ENCODE peak calls at places on chromosomes 1 and 21, in six cellular contexts. One of them, this sample, is unnamed.
A peak's percentile ranks its signal among the peaks of the same experiment; 100 is the strongest.

GRCh38 chr1:54679706-54680105 is 36.0 kb upstream of the TTC4 start:
- DNase-seq in CD8-positive, alpha-beta memory T cell: no peak
- DNase-seq in EL: no peak
- DNase-seq in HCEC 1CT: no peak
- DNase-seq in AG04450: no peak
- DNase-seq in thoracic aorta: no peak
- DNase-seq in this sample: no peak

GRCh38 chr1:150555971-150556865 is 7.0 kb downstream of the ADAMTSL4 start:
- DNase-seq in CD8-positive, alpha-beta memory T cell: no peak
- DNase-seq in EL: no peak
- DNase-seq in HCEC 1CT: no peak
- DNase-seq in AG04450: no peak
- DNase-seq in thoracic aorta: no peak
- DNase-seq in this sample: no peak

GRCh38 chr1:181443231-181443853 is 40.0 kb upstream of the CACNA1E start:
- DNase-seq in CD8-positive, alpha-beta memory T cell: no peak
- DNase-seq in EL: no peak
- DNase-seq in HCEC 1CT: no peak
- DNase-seq in AG04450: no peak
- DNase-seq in thoracic aorta: no peak
- DNase-seq in this sample: no peak

GRCh38 chr1:205273551-205273982 is 45.8 kb downstream of the TMCC2 start:
- DNase-seq in CD8-positive, alpha-beta memory T cell: peak; percentile 76
- DNase-seq in EL: peak; percentile 75
- DNase-seq in HCEC 1CT: peak; percentile 52
- DNase-seq in AG04450: no peak
- DNase-seq in thoracic aorta: no peak
- DNase-seq in this sample: peak; percentile 77

GRCh38 chr21:20272791-20273362 is 725.3 kb upstream of the NCAM2 start:
- DNase-seq in CD8-positive, alpha-beta memory T cell: no peak
- DNase-seq in EL: no peak
- DNase-seq in HCEC 1CT: no peak
- DNase-seq in AG04450: no peak
- DNase-seq in thoracic aorta: no peak
- DNase-seq in this sample: no peak

GRCh38 chr1:162091681-162092524 is 22.4 kb downstream of the NOS1AP start:
- DNase-seq in CD8-positive, alpha-beta memory T cell: no peak
- DNase-seq in EL: peak; percentile 16
- DNase-seq in HCEC 1CT: no peak
- DNase-seq in AG04450: no peak
- DNase-seq in thoracic aorta: no peak
- DNase-seq in this sample: peak; percentile 34

GRCh38 chr1:50735443-50735842 is 224.6 kb downstream of the FAF1 start:
- DNase-seq in CD8-positive, alpha-beta memory T cell: no peak
- DNase-seq in EL: peak; percentile 28
- DNase-seq in HCEC 1CT: peak; percentile 32
- DNase-seq in AG04450: no peak
- DNase-seq in thoracic aorta: no peak
- DNase-seq in this sample: peak; percentile 55

GRCh38 chr1:21397813-21398188 is 42.1 kb upstream of the NBPF3 start:
- DNase-seq in CD8-positive, alpha-beta memory T cell: peak; percentile 7
- DNase-seq in EL: no peak
- DNase-seq in HCEC 1CT: no peak
- DNase-seq in AG04450: no peak
- DNase-seq in thoracic aorta: no peak
- DNase-seq in this sample: no peak

GRCh38 chr1:64581786-64582185 is 111.9 kb downstream of the CACHD1 start:
- DNase-seq in CD8-positive, alpha-beta memory T cell: no peak
- DNase-seq in EL: no peak
- DNase-seq in HCEC 1CT: no peak
- DNase-seq in AG04450: no peak
- DNase-seq in thoracic aorta: no peak
- DNase-seq in this sample: no peak

GRCh38 chr1:103373991-103374390 is 151.5 kb upstream of the RNPC3 start:
- DNase-seq in CD8-positive, alpha-beta memory T cell: no peak
- DNase-seq in EL: peak; percentile 52
- DNase-seq in HCEC 1CT: no peak
- DNase-seq in AG04450: no peak
- DNase-seq in thoracic aorta: no peak
- DNase-seq in this sample: no peak

GRCh38 chr1:201702936-201703335 is 126.0 kb upstream of the IPO9 start:
- DNase-seq in CD8-positive, alpha-beta memory T cell: no peak
- DNase-seq in EL: no peak
- DNase-seq in HCEC 1CT: no peak
- DNase-seq in AG04450: no peak
- DNase-seq in thoracic aorta: no peak
- DNase-seq in this sample: no peak

GRCh38 chr21:46035809-46036695 is 54.5 kb downstream of the COL6A1 start:
- DNase-seq in CD8-positive, alpha-beta memory T cell: no peak
- DNase-seq in EL: peak; percentile 81
- DNase-seq in HCEC 1CT: no peak
- DNase-seq in AG04450: peak; percentile 86
- DNase-seq in thoracic aorta: no peak
- DNase-seq in this sample: no peak

GRCh38 chr1:156025873-156026272 is 5.1 kb upstream of the SSR2 start:
- DNase-seq in CD8-positive, alpha-beta memory T cell: peak; percentile 9
- DNase-seq in EL: peak; percentile 31
- DNase-seq in HCEC 1CT: peak; percentile 31
- DNase-seq in AG04450: no peak
- DNase-seq in thoracic aorta: no peak
- DNase-seq in this sample: peak; percentile 78

GRCh38 chr1:45848097-45848496 is 44.7 kb downstream of the MAST2 start:
- DNase-seq in CD8-positive, alpha-beta memory T cell: no peak
- DNase-seq in EL: no peak
- DNase-seq in HCEC 1CT: no peak
- DNase-seq in AG04450: no peak
- DNase-seq in thoracic aorta: no peak
- DNase-seq in this sample: no peak

GRCh38 chr1:85504417-85504816 is 39.5 kb upstream of the DDAH1 start:
- DNase-seq in CD8-positive, alpha-beta memory T cell: no peak
- DNase-seq in EL: peak; percentile 42
- DNase-seq in HCEC 1CT: peak; percentile 1
- DNase-seq in AG04450: no peak
- DNase-seq in thoracic aorta: no peak
- DNase-seq in this sample: no peak

GRCh38 chr1:61233121-61233659 is 150.8 kb downstream of the NFIA start:
- DNase-seq in CD8-positive, alpha-beta memory T cell: no peak
- DNase-seq in EL: no peak
- DNase-seq in HCEC 1CT: no peak
- DNase-seq in AG04450: no peak
- DNase-seq in thoracic aorta: no peak
- DNase-seq in this sample: no peak

GRCh38 chr1:64209221-64209620 is 5.8 kb downstream of the UBE2U start:
- DNase-seq in CD8-positive, alpha-beta memory T cell: no peak
- DNase-seq in EL: peak; percentile 10
- DNase-seq in HCEC 1CT: no peak
- DNase-seq in AG04450: no peak
- DNase-seq in thoracic aorta: no peak
- DNase-seq in this sample: no peak

GRCh38 chr1:204331847-204332487 is 27.8 kb downstream of the PLEKHA6 start:
- DNase-seq in CD8-positive, alpha-beta memory T cell: no peak
- DNase-seq in EL: no peak
- DNase-seq in HCEC 1CT: no peak
- DNase-seq in AG04450: no peak
- DNase-seq in thoracic aorta: no peak
- DNase-seq in this sample: no peak

GRCh38 chr1:205588691-205589445 is 42.9 kb downstream of the ELK4 start:
- DNase-seq in CD8-positive, alpha-beta memory T cell: no peak
- DNase-seq in EL: peak; percentile 52
- DNase-seq in HCEC 1CT: peak; percentile 48
- DNase-seq in AG04450: no peak
- DNase-seq in thoracic aorta: no peak
- DNase-seq in this sample: peak; percentile 54

GRCh38 chr21:42644223-42645208 is 8.9 kb upstream of the PDE9A start:
- DNase-seq in CD8-positive, alpha-beta memory T cell: no peak
- DNase-seq in EL: no peak
- DNase-seq in HCEC 1CT: peak; percentile 7
- DNase-seq in AG04450: no peak
- DNase-seq in thoracic aorta: no peak
- DNase-seq in this sample: no peak

GRCh38 chr1:41662656-41663437 is 178.4 kb upstream of the EDN2 start:
- DNase-seq in CD8-positive, alpha-beta memory T cell: no peak
- DNase-seq in EL: peak; percentile 91
- DNase-seq in HCEC 1CT: peak; percentile 44
- DNase-seq in AG04450: no peak
- DNase-seq in thoracic aorta: peak; percentile 55
- DNase-seq in this sample: peak; percentile 68

GRCh38 chr1:5891736-5892135 is 100.5 kb downstream of the NPHP4 start:
- DNase-seq in CD8-positive, alpha-beta memory T cell: no peak
- DNase-seq in EL: peak; percentile 64
- DNase-seq in HCEC 1CT: peak; percentile 37
- DNase-seq in AG04450: no peak
- DNase-seq in thoracic aorta: no peak
- DNase-seq in this sample: no peak

GRCh38 chr21:27035791-27036190 is 68.9 kb upstream of the ADAMTS5 start:
- DNase-seq in CD8-positive, alpha-beta memory T cell: no peak
- DNase-seq in EL: no peak
- DNase-seq in HCEC 1CT: no peak
- DNase-seq in AG04450: no peak
- DNase-seq in thoracic aorta: no peak
- DNase-seq in this sample: no peak

GRCh38 chr1:208528577-208529240 is 284.5 kb upstream of the PLXNA2 start:
- DNase-seq in CD8-positive, alpha-beta memory T cell: no peak
- DNase-seq in EL: no peak
- DNase-seq in HCEC 1CT: no peak
- DNase-seq in AG04450: no peak
- DNase-seq in thoracic aorta: no peak
- DNase-seq in this sample: no peak

GRCh38 chr1:161218301-161219077 is 3.4 kb downstream of the FCER1G start:
- DNase-seq in CD8-positive, alpha-beta memory T cell: no peak
- DNase-seq in EL: no peak
- DNase-seq in HCEC 1CT: no peak
- DNase-seq in AG04450: no peak
- DNase-seq in thoracic aorta: no peak
- DNase-seq in this sample: no peak

GRCh38 chr1:223140551-223140950 is 2.5 kb downstream of the TLR5 start:
- DNase-seq in CD8-positive, alpha-beta memory T cell: no peak
- DNase-seq in EL: no peak
- DNase-seq in HCEC 1CT: no peak
- DNase-seq in AG04450: no peak
- DNase-seq in thoracic aorta: no peak
- DNase-seq in this sample: no peak

GRCh38 chr21:38773108-38774061 is 32.3 kb upstream of the ETS2 start:
- DNase-seq in CD8-positive, alpha-beta memory T cell: no peak
- DNase-seq in EL: peak; percentile 93
- DNase-seq in HCEC 1CT: peak; percentile 98
- DNase-seq in AG04450: peak; percentile 93
- DNase-seq in thoracic aorta: peak; percentile 46
- DNase-seq in this sample: peak; percentile 24

GRCh38 chr1:18253093-18253492 is 145.5 kb downstream of the IGSF21 start:
- DNase-seq in CD8-positive, alpha-beta memory T cell: no peak
- DNase-seq in EL: no peak
- DNase-seq in HCEC 1CT: no peak
- DNase-seq in AG04450: no peak
- DNase-seq in thoracic aorta: no peak
- DNase-seq in this sample: peak; percentile 23

GRCh38 chr1:35554261-35555211 is 2.7 kb downstream of the KIAA0319L start:
- DNase-seq in CD8-positive, alpha-beta memory T cell: no peak
- DNase-seq in EL: no peak
- DNase-seq in HCEC 1CT: no peak
- DNase-seq in AG04450: no peak
- DNase-seq in thoracic aorta: no peak
- DNase-seq in this sample: no peak

GRCh38 chr1:21537932-21538630 is 28.9 kb downstream of the ALPL start:
- DNase-seq in CD8-positive, alpha-beta memory T cell: no peak
- DNase-seq in EL: no peak
- DNase-seq in HCEC 1CT: no peak
- DNase-seq in AG04450: no peak
- DNase-seq in thoracic aorta: no peak
- DNase-seq in this sample: no peak

GRCh38 chr21:7953058-7953457 is 2568.3 kb upstream of the TPTE start:
- DNase-seq in CD8-positive, alpha-beta memory T cell: no peak
- DNase-seq in EL: no peak
- DNase-seq in HCEC 1CT: no peak
- DNase-seq in AG04450: no peak
- DNase-seq in thoracic aorta: no peak
- DNase-seq in this sample: no peak

GRCh38 chr1:201229095-201229494 is 38.5 kb downstream of the IGFN1 start:
- DNase-seq in CD8-positive, alpha-beta memory T cell: no peak
- DNase-seq in EL: no peak
- DNase-seq in HCEC 1CT: no peak
- DNase-seq in AG04450: no peak
- DNase-seq in thoracic aorta: no peak
- DNase-seq in this sample: no peak

GRCh38 chr1:220906561-220907334 is 27.5 kb downstream of the HLX start:
- DNase-seq in CD8-positive, alpha-beta memory T cell: no peak
- DNase-seq in EL: peak; percentile 89
- DNase-seq in HCEC 1CT: no peak
- DNase-seq in AG04450: no peak
- DNase-seq in thoracic aorta: no peak
- DNase-seq in this sample: no peak

GRCh38 chr1:60989745-60990718 is 92.3 kb upstream of the NFIA start:
- DNase-seq in CD8-positive, alpha-beta memory T cell: no peak
- DNase-seq in EL: peak; percentile 89
- DNase-seq in HCEC 1CT: peak; percentile 70
- DNase-seq in AG04450: peak; percentile 37
- DNase-seq in thoracic aorta: peak; percentile 57
- DNase-seq in this sample: peak; percentile 84

GRCh38 chr1:94819945-94820746 is at the start of gene SLC44A3:
- DNase-seq in CD8-positive, alpha-beta memory T cell: no peak
- DNase-seq in EL: peak; percentile 59
- DNase-seq in HCEC 1CT: peak; percentile 34
- DNase-seq in AG04450: no peak
- DNase-seq in thoracic aorta: no peak
- DNase-seq in this sample: no peak

GRCh38 chr1:95742591-95743089 is 508.6 kb downstream of the RWDD3 start:
- DNase-seq in CD8-positive, alpha-beta memory T cell: no peak
- DNase-seq in EL: peak; percentile 22
- DNase-seq in HCEC 1CT: no peak
- DNase-seq in AG04450: no peak
- DNase-seq in thoracic aorta: no peak
- DNase-seq in this sample: peak; percentile 10

GRCh38 chr1:236083650-236084385 is 18.9 kb upstream of the NID1 start:
- DNase-seq in CD8-positive, alpha-beta memory T cell: no peak
- DNase-seq in EL: no peak
- DNase-seq in HCEC 1CT: peak; percentile 21
- DNase-seq in AG04450: no peak
- DNase-seq in thoracic aorta: no peak
- DNase-seq in this sample: no peak

GRCh38 chr1:51729156-51729823 is 112.4 kb downstream of the OSBPL9 start:
- DNase-seq in CD8-positive, alpha-beta memory T cell: peak; percentile 94
- DNase-seq in EL: peak; percentile 96
- DNase-seq in HCEC 1CT: no peak
- DNase-seq in AG04450: peak; percentile 58
- DNase-seq in thoracic aorta: no peak
- DNase-seq in this sample: peak; percentile 95

GRCh38 chr1:9561429-9561828 is 22.2 kb downstream of the SLC25A33 start:
- DNase-seq in CD8-positive, alpha-beta memory T cell: peak; percentile 9
- DNase-seq in EL: peak; percentile 71
- DNase-seq in HCEC 1CT: peak; percentile 82
- DNase-seq in AG04450: peak; percentile 64
- DNase-seq in thoracic aorta: no peak
- DNase-seq in this sample: peak; percentile 97

This sample was measured in A673.